ENCODE peak calls at places on chromosome 18, in ten cellular contexts. N is cardiac fibroblast; C is NCI-H2171 treated with DMSO at 0.1 percent for 48 hours; H is AG08395; Q is heart left ventricle; L is HepG2; E is progenitor cell of endocrine pancreas; W is activated CD8-positive, alpha-beta memory T cell treated with anti-CD3 and anti-CD28 coated beads for 24 hours; Z is cardiac muscle cell; S is HTR-8/SVneo. A is an unnamed sample.
A peak's percentile ranks its signal among the peaks of the same experiment; 100 is the strongest.

GRCh38 chr18:61466736-61467135 is 133.5 kb downstream of the CDH20 start:
- DNase-seq in N (no peak), W (no peak), L (no peak), Q (no peak), C (no peak), Z (no peak), E (no peak), S (no peak), H (no peak), A (no peak)

GRCh38 chr18:69759046-69759445 is 188.6 kb downstream of the CD226 start:
- DNase-seq in W (no peak), Z (no peak), N (no peak), H (peak; percentile 9), Q (no peak), E (no peak), S (no peak), L (no peak), C (no peak), A (no peak)

GRCh38 chr18:9237982-9238381 is 96.6 kb upstream of the TWSG1 start:
- DNase-seq in C (no peak), E (no peak), N (no peak), H (no peak), S (no peak), Q (no peak), W (no peak), L (no peak), Z (no peak), A (no peak)

GRCh38 chr18:59660976-59661743 is 36.1 kb downstream of the CCBE1 start:
- DNase-seq in L (no peak), Z (peak; percentile 88), E (no peak), H (peak; percentile 39), S (no peak), C (no peak), N (peak; percentile 91), Q (no peak), W (no peak), A (no peak)

GRCh38 chr18:53971331-53971730 is 253.1 kb downstream of the MBD2 start:
- DNase-seq in S (no peak), L (no peak), N (no peak), Z (peak; percentile 30), C (no peak), Q (no peak), H (no peak), E (no peak), W (no peak), A (no peak)

GRCh38 chr18:1475867-1476266 is 571.2 kb downstream of the ADCYAP1 start:
- DNase-seq in H (no peak), W (no peak), L (no peak), C (no peak), E (no peak), Z (no peak), N (no peak), S (no peak), Q (no peak), A (no peak)

GRCh38 chr18:7950380-7951143 is 383.4 kb downstream of the PTPRM start:
- DNase-seq in L (peak; percentile 20), S (peak; percentile 62), Z (peak; percentile 37), C (no peak), E (no peak), H (peak; percentile 30), W (no peak), Q (no peak), N (peak; percentile 34), A (no peak)

GRCh38 chr18:7840445-7840844 is 273.3 kb downstream of the PTPRM start:
- DNase-seq in Z (no peak), S (no peak), E (no peak), Q (no peak), L (no peak), C (no peak), H (no peak), N (peak; percentile 26), W (no peak), A (no peak)

GRCh38 chr18:47944972-47945843 is 14.7 kb upstream of the SMAD2 start:
- DNase-seq in W (no peak), S (peak; percentile 54), E (no peak), Q (no peak), H (no peak), N (peak; percentile 60), Z (peak; percentile 53), C (no peak), L (peak; percentile 2), A (no peak)

GRCh38 chr18:62328775-62329525 is 3.8 kb downstream of the TNFRSF11A start:
- DNase-seq in Q (no peak), E (no peak), S (no peak), L (no peak), N (no peak), H (no peak), W (no peak), C (no peak), Z (no peak), A (no peak)

GRCh38 chr18:8792688-8793316 is 87.4 kb downstream of the MTCL1 start:
- DNase-seq in Q (no peak), C (no peak), W (no peak), S (no peak), N (no peak), Z (no peak), L (peak; percentile 69), H (no peak), E (no peak), A (no peak)

GRCh38 chr18:59810183-59810582 is 89.6 kb upstream of the PMAIP1 start:
- DNase-seq in N (no peak), S (no peak), Q (no peak), W (no peak), Z (no peak), C (no peak), H (no peak), L (no peak), E (no peak), A (no peak)

GRCh38 chr18:63564576-63564975 is 22.4 kb downstream of the SERPINB12 start:
- DNase-seq in C (no peak), N (no peak), Z (no peak), E (no peak), L (no peak), Q (no peak), W (no peak), S (no peak), H (no peak), A (no peak)

GRCh38 chr18:68436485-68436884 is 278.4 kb downstream of the TMX3 start:
- DNase-seq in H (no peak), L (no peak), W (no peak), C (peak; percentile 26), E (no peak), S (no peak), Q (no peak), Z (peak; percentile 75), N (peak; percentile 78), A (no peak)

GRCh38 chr18:23137093-23137640 is 1.9 kb downstream of the CABLES1 start:
- DNase-seq in N (peak; percentile 52), Q (no peak), E (no peak), Z (peak; percentile 55), W (no peak), L (no peak), C (no peak), S (no peak), H (no peak), A (no peak)

GRCh38 chr18:51537487-51537886 is 340.0 kb upstream of the MEX3C start:
- DNase-seq in L (no peak), Z (peak; percentile 85), W (no peak), Q (peak; percentile 56), S (no peak), N (peak; percentile 78), C (peak; percentile 53), H (no peak), E (no peak), A (peak; percentile 75)

GRCh38 chr18:47929681-47930085 is 776 bp downstream of the SMAD2 start:
- DNase-seq in L (peak; percentile 37), C (peak; percentile 65), S (no peak), Z (peak; percentile 71), E (no peak), Q (no peak), W (no peak), N (peak; percentile 65), H (peak; percentile 7), A (no peak)

GRCh38 chr18:48563027-48563426 is 24.2 kb downstream of the CTIF start:
- DNase-seq in W (no peak), H (peak; percentile 87), L (no peak), N (peak; percentile 56), S (peak; percentile 65), E (no peak), Q (peak; percentile 46), Z (peak; percentile 64), C (no peak), A (no peak)

GRCh38 chr18:63953811-63954210 is 4.7 kb downstream of the HMSD start:
- DNase-seq in N (no peak), C (peak; percentile 21), S (no peak), E (no peak), W (no peak), H (no peak), L (no peak), Q (no peak), Z (peak; percentile 15), A (no peak)

GRCh38 chr18:36620801-36621200 is 208.0 kb downstream of the TPGS2 start:
- DNase-seq in C (peak; percentile 11), Q (no peak), W (no peak), E (no peak), Z (peak; percentile 22), L (no peak), N (no peak), H (peak; percentile 45), S (no peak), A (no peak)

GRCh38 chr18:58505181-58505580 is 123.7 kb downstream of the ALPK2 start:
- DNase-seq in C (no peak), L (no peak), Q (no peak), H (no peak), Z (no peak), N (no peak), E (no peak), W (no peak), S (no peak), A (no peak)

GRCh38 chr18:36215577-36215976 is 28.3 kb downstream of the MOCOS start:
- DNase-seq in E (no peak), S (no peak), N (no peak), C (no peak), L (no peak), Q (no peak), W (no peak), H (no peak), Z (no peak), A (no peak)

GRCh38 chr18:48917579-48918101 is 33.1 kb downstream of the SMAD7 start:
- DNase-seq in Q (no peak), Z (no peak), W (no peak), N (no peak), H (no peak), C (no peak), E (no peak), S (no peak), L (no peak), A (no peak)

GRCh38 chr18:34322365-34323289 is 97.9 kb upstream of the NOL4 start:
- DNase-seq in E (peak; percentile 46), N (peak; percentile 56), H (peak; percentile 31), W (no peak), C (no peak), S (no peak), L (peak; percentile 59), Q (no peak), Z (peak; percentile 61), A (peak; percentile 89)

GRCh38 chr18:77133920-77134496 is 1.4 kb upstream of the MBP start:
- DNase-seq in Z (no peak), S (no peak), H (peak; percentile 31), W (peak; percentile 57), Q (peak; percentile 52), C (peak; percentile 1), E (no peak), L (peak; percentile 20), N (no peak), A (peak; percentile 68)

GRCh38 chr18:32909798-32910561 is 137.2 kb upstream of the KLHL14 start:
- DNase-seq in E (no peak), L (peak; percentile 68), C (no peak), N (no peak), S (no peak), Q (no peak), W (no peak), Z (no peak), H (no peak), A (peak; percentile 91)

GRCh38 chr18:32261003-32261402 is 71.2 kb downstream of the MEP1B start:
- DNase-seq in L (no peak), E (no peak), W (no peak), N (no peak), S (no peak), H (no peak), C (no peak), Q (no peak), Z (no peak), A (no peak)

GRCh38 chr18:41645600-41646360 is 309.3 kb upstream of the PIK3C3 start:
- DNase-seq in N (no peak), S (no peak), H (no peak), Z (no peak), E (no peak), W (no peak), L (no peak), Q (no peak), C (peak; percentile 63), A (no peak)

A was measured in Karpas-422.